ENCODE peak calls at places on chromosomes 5 and 9, in five cellular contexts. M is mesenchymal stem cell, D is mesendoderm, N is H1, E is IMR-90. R is an unnamed sample.

GRCh38 chr5:59208468-59208867 is 625.6 kb downstream of the RAB3C start:
- DNase-seq in N (no peak), M (no peak), E (no peak), D (no peak), R (no peak)

GRCh38 chr5:173745561-173745960 is 129.1 kb upstream of the BOD1 start:
- DNase-seq in E (no peak), D (peak), N (no peak), M (no peak), R (no peak)

GRCh38 chr5:129622531-129622930 is 125.4 kb upstream of the MINAR2 start:
- DNase-seq in M (no peak), N (no peak), D (no peak), E (no peak), R (no peak)

GRCh38 chr5:169195601-169196000 is 105.3 kb downstream of the SLIT3 start:
- DNase-seq in N (no peak), D (no peak), E (no peak), M (no peak), R (no peak)

GRCh38 chr5:144467795-144468194 is 297.1 kb downstream of the KCTD16 start:
- DNase-seq in E (peak), D (peak), M (peak), N (peak), R (peak)

GRCh38 chr9:128244443-128245226 is 31.2 kb downstream of the GOLGA2 start:
- DNase-seq in M (peak), E (peak), D (peak), N (no peak), R (peak)

GRCh38 chr5:139110526-139111168 is 87.5 kb downstream of the SIL1 start:
- DNase-seq in N (no peak), M (no peak), D (no peak), E (no peak), R (peak)

GRCh38 chr5:6250121-6250520 is 128.2 kb downstream of the MED10 start:
- DNase-seq in D (no peak), N (no peak), M (no peak), E (no peak), R (no peak)

GRCh38 chr9:40909821-40910220 is 218.7 kb downstream of the FOXD4L6 start:
- DNase-seq in N (peak), D (no peak), M (no peak), E (no peak), R (no peak)

GRCh38 chr9:37031081-37031480 is 3.0 kb downstream of the PAX5 start:
- DNase-seq in D (no peak), E (no peak), N (no peak), M (no peak), R (no peak)

GRCh38 chr9:32384364-32385134 is at the start of gene ACO1:
- DNase-seq in D (peak), M (peak), E (peak), N (peak), R (peak)

GRCh38 chr9:76701441-76702031 is 62.7 kb upstream of the PCA3 start:
- DNase-seq in E (no peak), M (no peak), N (no peak), D (no peak), R (no peak)

GRCh38 chr9:70113403-70114022 is 69.9 kb downstream of the MAMDC2 start:
- DNase-seq in N (peak), D (peak), M (peak), E (peak), R (peak)

GRCh38 chr9:69044226-69045219 is 9.0 kb downstream of the FXN start:
- DNase-seq in N (no peak), M (peak), D (peak), E (peak), R (peak)

GRCh38 chr5:126002222-126002897 is 420.8 kb upstream of the GRAMD2B start:
- DNase-seq in N (no peak), M (peak), D (no peak), E (peak), R (no peak)

GRCh38 chr5:68377733-68378132 is 162.2 kb downstream of the PIK3R1 start:
- DNase-seq in M (no peak), D (no peak), N (no peak), E (no peak), R (no peak)

GRCh38 chr5:40734986-40735385 is 20.8 kb downstream of the TTC33 start:
- DNase-seq in N (no peak), D (no peak), M (no peak), E (peak), R (no peak)

GRCh38 chr5:151880304-151880703 is 44.3 kb downstream of the GLRA1 start:
- DNase-seq in D (no peak), N (no peak), E (no peak), M (no peak), R (no peak)

GRCh38 chr9:6716766-6717165 is 41.0 kb upstream of the KDM4C start:
- DNase-seq in D (no peak), M (no peak), N (no peak), E (no peak), R (no peak)

GRCh38 chr9:127783111-127783621 is 2.7 kb upstream of the CDK9 start:
- DNase-seq in M (no peak), N (no peak), D (no peak), E (no peak), R (no peak)

GRCh38 chr5:54178207-54178606 is 132.2 kb downstream of the ARL15 start:
- DNase-seq in M (no peak), D (no peak), N (no peak), E (no peak), R (no peak)

GRCh38 chr5:91206103-91206502 is 177.0 kb downstream of the ARRDC3 start:
- DNase-seq in D (no peak), N (no peak), M (no peak), E (no peak), R (no peak)

GRCh38 chr5:14598225-14598624 is 16.6 kb downstream of the OTULINL start:
- DNase-seq in E (no peak), M (no peak), D (no peak), N (no peak), R (no peak)

GRCh38 chr5:151651997-151652645 is 34.6 kb downstream of the SPARC start:
- DNase-seq in N (peak), M (peak), D (peak), E (peak), R (peak)

GRCh38 chr5:94422819-94423218 is 195.6 kb downstream of the KIAA0825 start:
- DNase-seq in M (peak), E (peak), D (peak), N (no peak), R (no peak)

DNA sequence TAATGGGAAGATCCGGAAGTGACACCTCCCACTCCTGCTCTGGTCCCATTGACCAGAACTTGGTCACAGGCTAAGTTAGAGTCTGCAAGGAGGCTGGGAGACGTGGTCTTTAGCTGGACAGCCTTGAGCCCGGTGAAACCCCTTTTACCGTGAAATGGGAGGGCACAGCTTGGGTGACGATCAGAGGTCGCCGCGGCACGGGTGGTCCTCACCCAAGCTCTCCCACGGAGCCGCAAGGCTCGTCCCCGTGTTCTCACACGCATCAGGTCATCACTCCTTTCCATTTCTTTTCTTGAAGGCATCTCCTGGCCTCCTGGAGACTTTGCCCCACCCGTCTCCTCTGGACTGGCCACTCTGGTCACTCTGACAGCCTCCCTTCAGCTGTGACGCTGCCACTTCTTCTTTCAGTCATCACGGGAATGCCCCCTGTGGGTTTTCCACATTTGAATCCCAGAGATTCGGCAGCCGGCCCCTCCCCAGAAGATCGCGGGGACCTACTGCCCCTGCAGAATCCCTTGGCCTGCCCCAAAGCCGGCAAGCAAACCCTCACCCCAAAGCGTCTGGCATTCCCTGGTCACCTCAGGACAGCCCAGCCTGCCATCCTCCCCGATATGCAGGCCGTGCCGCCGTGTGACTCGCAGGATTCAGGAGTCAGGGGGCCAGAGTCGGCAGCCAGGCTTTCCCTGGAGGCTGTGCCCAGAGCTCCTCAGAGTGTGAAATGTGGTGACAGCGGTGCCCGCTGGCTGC is 18.9 kb upstream of the EGFL7 start:
- DNase-seq in D (no peak), M (no peak), E (no peak), N (peak), R (no peak)
- H2BK15ac ChIP-seq in D (no peak), M (peak), E (no peak), N (peak), R (no peak)

GRCh38 chr9:115117999-115118470 is at the start of gene TNC:
- DNase-seq in N (peak), D (peak), M (peak), E (peak), R (peak)
- H2BK15ac ChIP-seq in N (no peak), D (no peak), M (no peak), E (peak), R (no peak)

DNA sequence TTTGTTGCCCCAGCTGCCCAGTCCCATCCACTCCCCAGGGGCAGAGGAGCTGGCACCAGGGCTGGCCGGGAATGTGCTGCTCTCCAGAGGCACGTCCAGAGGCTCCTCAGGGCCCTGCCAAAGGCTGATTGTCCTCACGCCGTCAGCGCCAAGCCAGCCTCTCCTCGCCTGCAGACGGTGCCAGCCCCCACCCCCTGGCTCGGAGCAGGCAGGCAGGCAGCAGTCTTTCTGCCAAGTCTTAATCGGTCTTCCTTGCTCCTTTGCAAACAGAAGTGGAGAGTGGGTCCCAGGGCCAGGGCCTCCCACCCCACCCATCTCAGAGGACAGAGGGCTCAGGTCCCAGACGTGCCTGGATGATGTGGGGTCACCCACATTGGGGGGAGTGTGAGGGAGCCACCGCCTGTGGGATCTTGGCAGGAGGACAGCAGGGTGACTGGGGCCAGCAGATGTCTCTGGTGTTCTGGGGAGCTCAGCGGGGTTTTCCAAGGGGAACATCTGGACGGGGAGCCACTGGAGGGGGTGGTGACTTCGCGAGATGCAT is 36.3 kb downstream of the FAM163B start:
- DNase-seq in N (no peak), E (no peak), D (no peak), M (no peak), R (no peak)
- H2BK15ac ChIP-seq in N (no peak), E (no peak), D (no peak), M (peak), R (no peak)

GRCh38 chr5:3605298-3606010 is 9.8 kb downstream of the IRX1 start:
- DNase-seq in M (no peak), D (no peak), E (no peak), N (no peak), R (no peak)
- H2BK15ac ChIP-seq in M (no peak), D (no peak), E (no peak), N (no peak), R (no peak)

GRCh38 chr9:34610434-34611206 is 1.3 kb downstream of the RPP25L start:
- DNase-seq in N (no peak), D (no peak), M (no peak), E (no peak), R (peak)

GRCh38 chr9:34611251-34611810 is 566 bp downstream of the RPP25L start:
- DNase-seq in D (no peak), M (no peak), E (no peak), N (no peak), R (peak)

GRCh38 chr9:34615132-34615531 is 3.2 kb upstream of the RPP25L start:
- DNase-seq in D (no peak), E (no peak), M (no peak), N (no peak), R (no peak)

GRCh38 chr9:34612788-34613390 is 992 bp upstream of the RPP25L start:
- DNase-seq in D (peak), M (peak), E (peak), N (peak), R (peak)

GRCh38 chr9:34611811-34612787 is at the start of gene RPP25L:
- DNase-seq in N (peak), M (peak), E (peak), D (peak), R (peak)
- H2BK15ac ChIP-seq in N (peak), M (peak), E (no peak), D (no peak), R (no peak)

GRCh38 chr9:99184073-99184426 is 37.7 kb downstream of the ALG2 start:
- DNase-seq in D (no peak), N (no peak), E (no peak), M (no peak), R (no peak)
- H2BK15ac ChIP-seq in D (no peak), N (no peak), E (no peak), M (no peak), R (no peak)

GRCh38 chr9:122115176-122116035 is 22.3 kb upstream of the TTLL11 start:
- DNase-seq in E (no peak), N (no peak), M (no peak), D (no peak), R (no peak)
- H2BK15ac ChIP-seq in E (no peak), N (peak), M (no peak), D (no peak), R (no peak)

GRCh38 chr5:178348356-178349146 is 115.9 kb upstream of the PHYKPL start:
- DNase-seq in M (no peak), N (no peak), D (no peak), E (no peak), R (no peak)

GRCh38 chr5:178349147-178349527 is 116.5 kb upstream of the PHYKPL start:
- DNase-seq in E (no peak), N (no peak), M (no peak), D (no peak), R (no peak)

GRCh38 chr5:178351221-178351825 is 118.7 kb upstream of the PHYKPL start:
- DNase-seq in M (no peak), E (no peak), N (no peak), D (no peak), R (no peak)

GRCh38 chr5:178350361-178351220 is 118.0 kb upstream of the PHYKPL start:
- DNase-seq in N (no peak), E (no peak), D (no peak), M (no peak), R (no peak)

GRCh38 chr5:178349607-178350353 is 117.2 kb upstream of the PHYKPL start:
- DNase-seq in E (no peak), D (no peak), M (no peak), N (no peak), R (no peak)
- H2BK15ac ChIP-seq in E (no peak), D (no peak), M (no peak), N (no peak), R (no peak)

GRCh38 chr9:91857291-91857781 is 92.7 kb downstream of the ROR2 start:
- DNase-seq in M (no peak), E (peak), D (peak), N (peak), R (peak)
- H2BK15ac ChIP-seq in M (no peak), E (no peak), D (no peak), N (no peak), R (no peak)

DNA sequence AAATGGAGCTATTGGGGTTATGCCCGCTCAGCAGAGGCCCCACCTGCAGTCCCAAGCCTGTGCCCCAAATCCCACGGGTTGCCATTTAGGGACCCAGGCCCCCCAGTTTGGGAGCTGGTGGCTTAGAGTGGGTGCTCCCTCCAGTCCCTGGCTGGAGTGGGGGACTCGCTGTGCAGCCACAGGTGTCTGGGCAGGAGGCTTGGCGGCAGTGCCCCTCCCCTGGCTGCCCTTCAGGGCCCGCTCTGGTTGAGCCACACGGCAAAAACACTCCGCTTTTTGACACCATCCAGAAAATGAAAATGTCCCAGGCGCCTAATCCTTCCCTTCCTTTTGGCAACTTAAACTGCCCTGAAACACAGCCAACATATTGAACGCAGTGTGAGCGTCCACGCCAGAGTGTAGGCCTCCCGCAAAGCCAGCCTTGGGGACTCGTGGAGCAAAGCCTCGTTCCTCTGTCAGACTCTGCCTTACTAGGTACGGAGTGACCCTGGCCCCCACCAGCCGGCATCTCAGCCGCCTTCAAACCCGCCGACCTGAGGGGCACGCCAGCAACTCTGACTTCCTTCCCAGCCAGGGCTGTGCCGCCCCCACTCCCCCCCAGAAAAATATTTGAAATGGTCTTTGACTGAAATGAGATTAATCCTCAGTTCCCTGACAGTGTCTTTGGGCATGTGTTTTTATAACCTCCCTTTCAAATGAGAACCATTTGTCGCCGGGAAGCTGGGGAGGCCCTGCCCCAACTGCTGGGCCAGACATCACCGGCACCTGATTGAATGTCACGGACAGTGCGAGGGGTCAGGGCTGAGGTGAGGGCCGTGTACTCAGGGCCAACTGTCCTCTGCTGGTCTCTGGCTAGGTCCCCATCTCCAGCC is 98.5 kb upstream of the LMX1B start:
- DNase-seq in N (peak), D (peak), E (no peak), M (no peak), R (no peak)
- H2BK15ac ChIP-seq in N (no peak), D (no peak), E (no peak), M (no peak), R (no peak)

R was measured in H9.